ENCODE peak calls at places on chromosomes 16 and 17, in seven cellular contexts. One of them, this sample, is unnamed.

GRCh38 chr16:10776280-10776679 is 32.6 kb downstream of the NUBP1 start:
- DNase-seq in fibroblast of pulmonary artery: no peak
- DNase-seq in NCI-H2081: no peak
- DNase-seq in stimulated activated CD4-positive, alpha-beta T cell treated with anti-CD3 and anti-CD28 coated beads, Interleukin-4, amount 100 ng/mL, for 24 hours: no peak
- DNase-seq in H9: no peak
- DNase-seq in CD8-positive, alpha-beta memory T cell: no peak
- DNase-seq in mucosa of descending colon: no peak
- DNase-seq in this sample: no peak

GRCh38 chr17:28547096-28547622 is 5.3 kb downstream of the UNC119 start:
- DNase-seq in fibroblast of pulmonary artery: no peak
- DNase-seq in NCI-H2081: no peak
- DNase-seq in stimulated activated CD4-positive, alpha-beta T cell treated with anti-CD3 and anti-CD28 coated beads, Interleukin-4, amount 100 ng/mL, for 24 hours: no peak
- DNase-seq in H9: no peak
- DNase-seq in CD8-positive, alpha-beta memory T cell: no peak
- DNase-seq in mucosa of descending colon: peak; percentile 48
- DNase-seq in this sample: no peak

GRCh38 chr16:67673712-67674580 is 7.3 kb downstream of the C16orf86 start:
- DNase-seq in fibroblast of pulmonary artery: peak; percentile 76
- DNase-seq in NCI-H2081: peak; percentile 60
- DNase-seq in stimulated activated CD4-positive, alpha-beta T cell treated with anti-CD3 and anti-CD28 coated beads, Interleukin-4, amount 100 ng/mL, for 24 hours: no peak
- DNase-seq in H9: no peak
- DNase-seq in CD8-positive, alpha-beta memory T cell: no peak
- DNase-seq in mucosa of descending colon: peak; percentile 85
- DNase-seq in this sample: no peak

GRCh38 chr16:29858149-29858899 is 4.7 kb downstream of the CDIPT start:
- DNase-seq in fibroblast of pulmonary artery: no peak
- DNase-seq in NCI-H2081: no peak
- DNase-seq in stimulated activated CD4-positive, alpha-beta T cell treated with anti-CD3 and anti-CD28 coated beads, Interleukin-4, amount 100 ng/mL, for 24 hours: no peak
- DNase-seq in H9: no peak
- DNase-seq in CD8-positive, alpha-beta memory T cell: no peak
- DNase-seq in mucosa of descending colon: no peak
- DNase-seq in this sample: no peak

GRCh38 chr17:48484256-48484655 is 46.6 kb downstream of the HOXB1 start:
- DNase-seq in fibroblast of pulmonary artery: no peak
- DNase-seq in NCI-H2081: no peak
- DNase-seq in stimulated activated CD4-positive, alpha-beta T cell treated with anti-CD3 and anti-CD28 coated beads, Interleukin-4, amount 100 ng/mL, for 24 hours: no peak
- DNase-seq in H9: no peak
- DNase-seq in CD8-positive, alpha-beta memory T cell: no peak
- DNase-seq in mucosa of descending colon: no peak
- DNase-seq in this sample: peak; percentile 83

GRCh38 chr16:49442805-49443204 is 69.2 kb downstream of the C16orf78 start:
- DNase-seq in fibroblast of pulmonary artery: no peak
- DNase-seq in NCI-H2081: no peak
- DNase-seq in stimulated activated CD4-positive, alpha-beta T cell treated with anti-CD3 and anti-CD28 coated beads, Interleukin-4, amount 100 ng/mL, for 24 hours: no peak
- DNase-seq in H9: no peak
- DNase-seq in CD8-positive, alpha-beta memory T cell: no peak
- DNase-seq in mucosa of descending colon: no peak
- DNase-seq in this sample: no peak

GRCh38 chr17:76270127-76270592 is 5.0 kb downstream of the UBALD2 start:
- DNase-seq in fibroblast of pulmonary artery: no peak
- DNase-seq in NCI-H2081: no peak
- DNase-seq in stimulated activated CD4-positive, alpha-beta T cell treated with anti-CD3 and anti-CD28 coated beads, Interleukin-4, amount 100 ng/mL, for 24 hours: peak; percentile 10
- DNase-seq in H9: no peak
- DNase-seq in CD8-positive, alpha-beta memory T cell: no peak
- DNase-seq in mucosa of descending colon: peak; percentile 70
- DNase-seq in this sample: no peak

GRCh38 chr17:64679710-64680216 is 17.7 kb upstream of the SMURF2 start:
- DNase-seq in fibroblast of pulmonary artery: peak; percentile 94
- DNase-seq in NCI-H2081: no peak
- DNase-seq in stimulated activated CD4-positive, alpha-beta T cell treated with anti-CD3 and anti-CD28 coated beads, Interleukin-4, amount 100 ng/mL, for 24 hours: no peak
- DNase-seq in H9: no peak
- DNase-seq in CD8-positive, alpha-beta memory T cell: no peak
- DNase-seq in mucosa of descending colon: no peak
- DNase-seq in this sample: peak; percentile 98

This sample was measured in HCEC 1CT.